ENCODE peak calls at places on chromosome 15, in seven cellular contexts. One of them, this sample, is unnamed.

GRCh38 chr15:90334304-90334731 is 17.8 kb upstream of the ZNF774 start:
- DNase-seq in choroid plexus epithelial cell: no peak
- DNase-seq in lower leg skin: no peak
- DNase-seq in HCT116: no peak
- DNase-seq in fibroblast of lung: no peak
- DNase-seq in astrocyte of the cerebellum: no peak
- DNase-seq in GM10248: no peak
- DNase-seq in this sample: no peak

GRCh38 chr15:52527196-52527897 is 1.3 kb downstream of the MYO5A start:
- DNase-seq in GM10248: no peak
- DNase-seq in HCT116: no peak
- DNase-seq in choroid plexus epithelial cell: no peak
- DNase-seq in lower leg skin: no peak
- DNase-seq in fibroblast of lung: no peak
- DNase-seq in astrocyte of the cerebellum: no peak
- DNase-seq in this sample: no peak

GRCh38 chr15:74392402-74392876 is 25.0 kb upstream of the CYP11A1 start:
- DNase-seq in astrocyte of the cerebellum: no peak
- DNase-seq in choroid plexus epithelial cell: no peak
- DNase-seq in GM10248: no peak
- DNase-seq in HCT116: no peak
- DNase-seq in fibroblast of lung: peak; percentile 27
- DNase-seq in lower leg skin: no peak
- DNase-seq in this sample: no peak

GRCh38 chr15:42070276-42070965 is 23.9 kb downstream of the PLA2G4D start:
- DNase-seq in HCT116: no peak
- DNase-seq in fibroblast of lung: no peak
- DNase-seq in lower leg skin: no peak
- DNase-seq in GM10248: no peak
- DNase-seq in choroid plexus epithelial cell: no peak
- DNase-seq in astrocyte of the cerebellum: no peak
- DNase-seq in this sample: no peak

GRCh38 chr15:63891079-63891762 is 57.5 kb upstream of the HERC1 start:
- DNase-seq in astrocyte of the cerebellum: peak; percentile 33
- DNase-seq in GM10248: peak; percentile 69
- DNase-seq in choroid plexus epithelial cell: peak; percentile 83
- DNase-seq in lower leg skin: peak; percentile 71
- DNase-seq in HCT116: peak; percentile 81
- DNase-seq in fibroblast of lung: peak; percentile 71
- DNase-seq in this sample: peak; percentile 85

GRCh38 chr15:100733786-100734185 is 131.4 kb downstream of the ASB7 start:
- DNase-seq in GM10248: no peak
- DNase-seq in lower leg skin: no peak
- DNase-seq in choroid plexus epithelial cell: peak; percentile 44
- DNase-seq in fibroblast of lung: peak; percentile 51
- DNase-seq in HCT116: no peak
- DNase-seq in astrocyte of the cerebellum: no peak
- DNase-seq in this sample: peak; percentile 50

GRCh38 chr15:41491889-41492288 is 1.8 kb upstream of the ITPKA start:
- DNase-seq in GM10248: no peak
- DNase-seq in HCT116: no peak
- DNase-seq in fibroblast of lung: no peak
- DNase-seq in lower leg skin: no peak
- DNase-seq in choroid plexus epithelial cell: no peak
- DNase-seq in astrocyte of the cerebellum: no peak
- DNase-seq in this sample: no peak

GRCh38 chr15:65655026-65655425 is 33.3 kb downstream of the SLC24A1 start:
- DNase-seq in GM10248: no peak
- DNase-seq in astrocyte of the cerebellum: peak; percentile 55
- DNase-seq in lower leg skin: no peak
- DNase-seq in fibroblast of lung: no peak
- DNase-seq in choroid plexus epithelial cell: peak; percentile 47
- DNase-seq in HCT116: no peak
- DNase-seq in this sample: peak; percentile 44

GRCh38 chr15:25186411-25186810 is 231.6 kb downstream of the SNRPN start:
- DNase-seq in astrocyte of the cerebellum: no peak
- DNase-seq in choroid plexus epithelial cell: no peak
- DNase-seq in fibroblast of lung: no peak
- DNase-seq in lower leg skin: no peak
- DNase-seq in HCT116: no peak
- DNase-seq in GM10248: no peak
- DNase-seq in this sample: no peak

GRCh38 chr15:70426065-70426821 is 328.5 kb upstream of the TLE3 start:
- DNase-seq in fibroblast of lung: peak; percentile 39
- DNase-seq in HCT116: no peak
- DNase-seq in GM10248: no peak
- DNase-seq in lower leg skin: no peak
- DNase-seq in astrocyte of the cerebellum: no peak
- DNase-seq in choroid plexus epithelial cell: peak; percentile 13
- DNase-seq in this sample: no peak

GRCh38 chr15:54519577-54519976 is 541.3 kb downstream of the UNC13C start:
- DNase-seq in GM10248: no peak
- DNase-seq in astrocyte of the cerebellum: no peak
- DNase-seq in choroid plexus epithelial cell: no peak
- DNase-seq in fibroblast of lung: no peak
- DNase-seq in lower leg skin: no peak
- DNase-seq in HCT116: no peak
- DNase-seq in this sample: no peak

GRCh38 chr15:55230051-55230670 is 33.4 kb upstream of the RSL24D1 start:
- DNase-seq in lower leg skin: no peak
- DNase-seq in astrocyte of the cerebellum: no peak
- DNase-seq in GM10248: no peak
- DNase-seq in fibroblast of lung: peak; percentile 24
- DNase-seq in choroid plexus epithelial cell: peak; percentile 41
- DNase-seq in HCT116: no peak
- DNase-seq in this sample: peak; percentile 55

GRCh38 chr15:31758126-31758525 is 272.2 kb upstream of the CHRNA7 start:
- DNase-seq in choroid plexus epithelial cell: peak; percentile 45
- DNase-seq in lower leg skin: peak; percentile 26
- DNase-seq in fibroblast of lung: peak; percentile 6
- DNase-seq in astrocyte of the cerebellum: peak; percentile 12
- DNase-seq in HCT116: peak; percentile 16
- DNase-seq in GM10248: no peak
- DNase-seq in this sample: peak; percentile 35

GRCh38 chr15:66966256-66966655 is 99.1 kb upstream of the SMAD3 start:
- DNase-seq in HCT116: peak; percentile 15
- DNase-seq in fibroblast of lung: no peak
- DNase-seq in astrocyte of the cerebellum: no peak
- DNase-seq in GM10248: no peak
- DNase-seq in choroid plexus epithelial cell: no peak
- DNase-seq in lower leg skin: no peak
- DNase-seq in this sample: no peak
- TF ChIP-seq CTCF in HCT116: peak; percentile 19
- TF ChIP-seq CTCF in fibroblast of lung: peak; percentile 27
- TF ChIP-seq CTCF in astrocyte of the cerebellum: peak; percentile 18
- TF ChIP-seq CTCF in GM10248: no peak
- TF ChIP-seq CTCF in choroid plexus epithelial cell: peak; percentile 41
- TF ChIP-seq CTCF in lower leg skin: no peak
- TF ChIP-seq CTCF in this sample: peak; percentile 21

GRCh38 chr15:92693922-92694331 is 38.4 kb upstream of the FAM174B start:
- DNase-seq in astrocyte of the cerebellum: no peak
- DNase-seq in choroid plexus epithelial cell: peak; percentile 50
- DNase-seq in lower leg skin: no peak
- DNase-seq in fibroblast of lung: peak; percentile 23
- DNase-seq in GM10248: no peak
- DNase-seq in HCT116: peak; percentile 34
- DNase-seq in this sample: peak; percentile 32
- TF ChIP-seq CTCF in astrocyte of the cerebellum: peak; percentile 70
- TF ChIP-seq CTCF in choroid plexus epithelial cell: peak; percentile 75
- TF ChIP-seq CTCF in lower leg skin: no peak
- TF ChIP-seq CTCF in fibroblast of lung: peak; percentile 50
- TF ChIP-seq CTCF in GM10248: peak; percentile 35
- TF ChIP-seq CTCF in HCT116: peak; percentile 40
- TF ChIP-seq CTCF in this sample: peak; percentile 53

GRCh38 chr15:40104296-40104864 is 4.3 kb downstream of the BMF start:
- DNase-seq in GM10248: no peak
- DNase-seq in HCT116: no peak
- DNase-seq in choroid plexus epithelial cell: no peak
- DNase-seq in fibroblast of lung: no peak
- DNase-seq in astrocyte of the cerebellum: no peak
- DNase-seq in lower leg skin: no peak
- DNase-seq in this sample: no peak

GRCh38 chr15:40105517-40106202 is 3.0 kb downstream of the BMF start:
- DNase-seq in GM10248: peak; percentile 55
- DNase-seq in lower leg skin: no peak
- DNase-seq in fibroblast of lung: no peak
- DNase-seq in choroid plexus epithelial cell: no peak
- DNase-seq in HCT116: no peak
- DNase-seq in astrocyte of the cerebellum: no peak
- DNase-seq in this sample: no peak

GRCh38 chr15:40108061-40108854 is 421 bp downstream of the BMF start:
- DNase-seq in fibroblast of lung: peak; percentile 66
- DNase-seq in lower leg skin: peak; percentile 52
- DNase-seq in choroid plexus epithelial cell: peak; percentile 44
- DNase-seq in astrocyte of the cerebellum: no peak
- DNase-seq in HCT116: no peak
- DNase-seq in GM10248: peak; percentile 28
- DNase-seq in this sample: peak; percentile 60

GRCh38 chr15:40104865-40105516 is 3.7 kb downstream of the BMF start:
- DNase-seq in fibroblast of lung: peak; percentile 88
- DNase-seq in choroid plexus epithelial cell: peak; percentile 90
- DNase-seq in lower leg skin: peak; percentile 87
- DNase-seq in HCT116: peak; percentile 73
- DNase-seq in astrocyte of the cerebellum: peak; percentile 79
- DNase-seq in GM10248: peak; percentile 71
- DNase-seq in this sample: peak; percentile 88

GRCh38 chr15:40106203-40107161 is 2.2 kb downstream of the BMF start:
- DNase-seq in GM10248: peak; percentile 69
- DNase-seq in lower leg skin: peak; percentile 85
- DNase-seq in astrocyte of the cerebellum: no peak
- DNase-seq in choroid plexus epithelial cell: peak; percentile 72
- DNase-seq in fibroblast of lung: peak; percentile 70
- DNase-seq in HCT116: no peak
- DNase-seq in this sample: peak; percentile 88
- TF ChIP-seq CTCF in GM10248: peak; percentile 34
- TF ChIP-seq CTCF in lower leg skin: no peak
- TF ChIP-seq CTCF in astrocyte of the cerebellum: no peak
- TF ChIP-seq CTCF in choroid plexus epithelial cell: no peak
- TF ChIP-seq CTCF in fibroblast of lung: no peak
- TF ChIP-seq CTCF in HCT116: no peak
- TF ChIP-seq CTCF in this sample: no peak

GRCh38 chr15:72450805-72451204 is 23.3 kb upstream of the ARIH1 start:
- DNase-seq in astrocyte of the cerebellum: no peak
- DNase-seq in lower leg skin: no peak
- DNase-seq in HCT116: no peak
- DNase-seq in choroid plexus epithelial cell: no peak
- DNase-seq in fibroblast of lung: no peak
- DNase-seq in GM10248: no peak
- DNase-seq in this sample: no peak
- TF ChIP-seq CTCF in astrocyte of the cerebellum: no peak
- TF ChIP-seq CTCF in lower leg skin: no peak
- TF ChIP-seq CTCF in HCT116: no peak
- TF ChIP-seq CTCF in choroid plexus epithelial cell: no peak
- TF ChIP-seq CTCF in fibroblast of lung: no peak
- TF ChIP-seq CTCF in GM10248: no peak
- TF ChIP-seq CTCF in this sample: no peak